ENCODE peak calls at places on chromosomes 3 and 15, in ten cellular contexts. S is hepatocyte; M is breast epithelium; J is WERI-Rb-1; W is upper lobe of left lung; T is H9; V is GM12864; U is epithelial cell of proximal tubule; R is CD8-positive, alpha-beta T cell; G is foreskin fibroblast. D is an unnamed sample.

GRCh38 chr15:100209204-100209603 is 132.6 kb downstream of the ADAMTS17 start:
- DNase-seq in R (no peak), T (no peak), S (no peak), J (no peak), V (no peak), G (no peak), W (no peak), M (no peak), U (no peak), D (no peak)

GRCh38 chr3:95350066-95350465 is 1287.2 kb downstream of the NSUN3 start:
- DNase-seq in V (no peak), T (no peak), S (no peak), R (no peak), J (no peak), M (no peak), W (no peak), U (no peak), G (no peak), D (no peak)

GRCh38 chr3:25542571-25543039 is 114.5 kb downstream of the RARB start:
- DNase-seq in T (no peak), R (no peak), J (no peak), W (no peak), S (no peak), V (no peak), M (no peak), G (no peak), U (no peak), D (no peak)

GRCh38 chr3:72702390-72702789 is 145.9 kb downstream of the SHQ1 start:
- DNase-seq in T (no peak), W (no peak), M (no peak), J (no peak), U (no peak), G (no peak), R (no peak), S (no peak), V (no peak), D (no peak)

GRCh38 chr15:40353697-40354096 is 2.9 kb downstream of the PHGR1 start:
- DNase-seq in U (no peak), J (no peak), G (no peak), V (no peak), R (no peak), T (no peak), M (no peak), W (no peak), S (no peak), D (no peak)

GRCh38 chr3:12782172-12782815 is 14.2 kb upstream of the CAND2 start:
- DNase-seq in W (no peak), M (no peak), T (peak; percentile 61), V (no peak), U (peak; percentile 41), S (peak; percentile 85), G (no peak), R (no peak), J (no peak), D (no peak)

GRCh38 chr3:20225769-20226168 is 39.8 kb upstream of the SGO1 start:
- DNase-seq in J (no peak), S (peak; percentile 63), W (no peak), V (no peak), M (no peak), U (no peak), T (no peak), R (no peak), G (peak; percentile 53), D (no peak)

GRCh38 chr3:31379598-31379997 is 153.1 kb upstream of the STT3B start:
- DNase-seq in T (no peak), J (no peak), V (no peak), G (no peak), R (no peak), M (no peak), W (no peak), S (no peak), U (no peak), D (no peak)

GRCh38 chr15:101844916-101845315 is 32.9 kb downstream of the OR4F15 start:
- DNase-seq in T (no peak), U (no peak), J (no peak), S (no peak), W (no peak), G (no peak), R (no peak), V (no peak), M (no peak), D (no peak)

GRCh38 chr3:171193693-171194092 is 167.2 kb upstream of the SLC2A2 start:
- DNase-seq in M (no peak), R (no peak), W (no peak), S (no peak), G (peak; percentile 29), J (no peak), T (no peak), V (no peak), U (no peak), D (no peak)

GRCh38 chr3:171194965-171195364 is 168.4 kb upstream of the SLC2A2 start:
- DNase-seq in V (no peak), M (no peak), J (no peak), R (no peak), G (no peak), S (no peak), U (no peak), W (no peak), T (no peak), D (no peak)

GRCh38 chr3:171192176-171192854 is 165.8 kb upstream of the SLC2A2 start:
- DNase-seq in G (peak; percentile 92), J (no peak), V (no peak), W (no peak), R (no peak), T (no peak), M (no peak), S (no peak), U (peak; percentile 98), D (no peak)

GRCh38 chr3:171198781-171199472 is 172.4 kb upstream of the SLC2A2 start:
- DNase-seq in J (no peak), V (no peak), G (no peak), W (no peak), U (no peak), T (no peak), M (no peak), S (no peak), R (no peak), D (no peak)

DNA sequence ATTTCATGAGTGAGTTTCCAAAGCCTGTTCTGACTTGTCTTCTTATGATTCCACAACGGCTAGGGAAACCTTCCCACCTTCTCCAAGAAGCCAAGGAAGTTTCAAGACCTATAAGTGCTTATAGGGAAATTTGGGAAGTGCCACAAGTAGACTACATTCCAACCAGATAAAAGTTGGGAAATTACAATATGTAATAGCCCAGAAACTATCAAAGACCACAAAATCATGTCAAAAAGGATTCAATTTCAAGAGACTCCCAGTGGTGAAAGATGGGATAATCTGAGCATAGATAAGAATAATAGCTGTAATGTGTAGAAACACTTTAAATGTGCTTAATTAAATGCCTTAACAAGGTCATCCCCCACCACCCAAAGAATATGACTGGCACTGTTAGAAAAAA is 169.2 kb upstream of the SLC2A2 start:
- DNase-seq in T (no peak), S (no peak), U (no peak), G (no peak), V (no peak), J (no peak), W (no peak), M (no peak), R (no peak), D (no peak)
- TF ChIP-seq CTCF in T (peak; percentile 54), S (no peak), U (peak; percentile 23), G (no peak), V (peak; percentile 7), J (no peak), W (no peak), M (no peak), R (no peak), D (no peak)

GRCh38 chr3:46848271-46849097 is 14.8 kb downstream of the MYL3 start:
- DNase-seq in M (no peak), V (no peak), G (peak; percentile 51), S (peak; percentile 46), W (peak; percentile 21), T (peak; percentile 86), R (no peak), J (no peak), U (no peak), D (no peak)
- TF ChIP-seq CTCF in M (no peak), V (peak; percentile 68), G (peak; percentile 53), S (peak; percentile 43), W (peak; percentile 24), T (peak; percentile 80), R (peak; percentile 15), J (peak; percentile 75), U (peak; percentile 60), D (peak; percentile 62)

GRCh38 chr3:4290272-4290893 is 12.8 kb upstream of the SETMAR start:
- DNase-seq in S (peak; percentile 45), T (no peak), G (peak; percentile 70), J (peak; percentile 30), R (peak; percentile 8), W (no peak), V (no peak), M (no peak), U (no peak), D (peak; percentile 38)
- TF ChIP-seq CTCF in S (peak; percentile 82), T (peak; percentile 92), G (peak; percentile 75), J (peak; percentile 76), R (peak; percentile 97), W (peak; percentile 87), V (peak; percentile 86), M (peak; percentile 85), U (peak; percentile 84), D (peak; percentile 86)

GRCh38 chr3:149906036-149906435 is 64.7 kb downstream of the PFN2 start:
- DNase-seq in U (no peak), G (no peak), W (no peak), J (no peak), S (no peak), V (no peak), T (no peak), R (no peak), M (no peak), D (no peak)

GRCh38 chr3:149898771-149899170 is 71.9 kb downstream of the PFN2 start:
- DNase-seq in S (peak; percentile 5), G (peak; percentile 64), R (no peak), M (no peak), T (no peak), J (no peak), U (no peak), W (no peak), V (no peak), D (no peak)

GRCh38 chr3:149901770-149902169 is 68.9 kb downstream of the PFN2 start:
- DNase-seq in V (no peak), R (no peak), J (no peak), T (no peak), M (no peak), W (no peak), S (no peak), U (no peak), G (no peak), D (no peak)

GRCh38 chr3:149900322-149900721 is 70.4 kb downstream of the PFN2 start:
- DNase-seq in G (no peak), S (no peak), U (no peak), M (no peak), T (no peak), W (no peak), R (no peak), V (no peak), J (no peak), D (no peak)

DNA sequence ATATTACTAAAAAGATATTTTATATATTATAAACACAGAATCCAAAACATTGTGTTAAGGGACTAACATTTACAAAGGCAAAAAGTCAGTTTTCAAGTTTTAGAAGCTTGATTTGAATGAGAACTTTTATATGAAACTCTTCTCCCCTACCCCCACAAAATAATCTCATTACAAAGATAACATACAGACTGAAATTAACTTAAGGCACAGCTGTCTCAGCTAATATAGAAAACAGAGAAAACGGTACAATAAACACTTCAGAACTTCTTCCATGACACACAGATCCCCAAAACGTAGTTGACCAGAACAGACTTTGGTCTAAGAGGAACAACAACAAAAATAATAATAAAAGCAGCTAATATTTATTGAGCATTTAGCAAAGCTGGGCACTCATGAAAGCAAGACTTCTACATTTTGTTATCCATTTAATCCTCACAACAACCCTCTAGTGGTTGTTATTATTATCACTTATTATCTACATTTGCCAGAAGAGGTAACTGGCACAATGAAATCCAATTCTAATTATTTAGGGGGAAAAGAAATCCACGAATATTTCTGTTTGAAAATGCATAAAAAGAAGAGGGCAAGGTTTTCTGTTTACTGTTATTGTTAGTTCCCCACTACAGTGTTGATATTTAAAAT is 68.1 kb downstream of the PFN2 start:
- DNase-seq in V (no peak), M (no peak), W (no peak), J (no peak), S (no peak), U (no peak), G (no peak), R (no peak), T (no peak), D (no peak)
- TF ChIP-seq CTCF in V (peak; percentile 13), M (no peak), W (no peak), J (no peak), S (no peak), U (no peak), G (peak; percentile 17), R (no peak), T (no peak), D (no peak)